ENCODE peak calls at places on chromosomes 7 and 10, in ten cellular contexts. One of them, this sample, is unnamed.

GRCh38 chr7:150405584-150406310 is 26.6 kb downstream of the ZNF775 start:
- DNase-seq in thyroid gland: no peak
- DNase-seq in cardiac muscle cell: no peak
- DNase-seq in IMR-90: peak
- DNase-seq in heart right ventricle: no peak
- DNase-seq in psoas muscle: no peak
- DNase-seq in right atrium auricular region: no peak
- DNase-seq in endothelial cell of umbilical vein: no peak
- DNase-seq in CD8-positive, alpha-beta T cell: peak
- DNase-seq in upper lobe of right lung: no peak
- DNase-seq in this sample: no peak

GRCh38 chr7:17015575-17015974 is 133.8 kb upstream of the AGR3 start:
- DNase-seq in thyroid gland: no peak
- DNase-seq in cardiac muscle cell: peak
- DNase-seq in IMR-90: peak
- DNase-seq in heart right ventricle: no peak
- DNase-seq in psoas muscle: no peak
- DNase-seq in right atrium auricular region: no peak
- DNase-seq in endothelial cell of umbilical vein: no peak
- DNase-seq in CD8-positive, alpha-beta T cell: no peak
- DNase-seq in upper lobe of right lung: no peak
- DNase-seq in this sample: no peak

GRCh38 chr10:89185658-89186057 is 21.5 kb downstream of the CH25H start:
- DNase-seq in thyroid gland: no peak
- DNase-seq in cardiac muscle cell: no peak
- DNase-seq in IMR-90: peak
- DNase-seq in heart right ventricle: no peak
- DNase-seq in psoas muscle: no peak
- DNase-seq in right atrium auricular region: no peak
- DNase-seq in endothelial cell of umbilical vein: peak
- DNase-seq in CD8-positive, alpha-beta T cell: no peak
- DNase-seq in upper lobe of right lung: no peak
- DNase-seq in this sample: no peak

GRCh38 chr10:120477006-120477722 is 20.1 kb downstream of the PLPP4 start:
- DNase-seq in thyroid gland: no peak
- DNase-seq in cardiac muscle cell: peak
- DNase-seq in IMR-90: no peak
- DNase-seq in heart right ventricle: no peak
- DNase-seq in psoas muscle: no peak
- DNase-seq in right atrium auricular region: peak
- DNase-seq in endothelial cell of umbilical vein: no peak
- DNase-seq in CD8-positive, alpha-beta T cell: no peak
- DNase-seq in upper lobe of right lung: no peak
- DNase-seq in this sample: no peak

GRCh38 chr7:81285142-81285871 is 366.5 kb upstream of the SEMA3C start:
- DNase-seq in thyroid gland: no peak
- DNase-seq in cardiac muscle cell: peak
- DNase-seq in IMR-90: peak
- DNase-seq in heart right ventricle: no peak
- DNase-seq in psoas muscle: no peak
- DNase-seq in right atrium auricular region: no peak
- DNase-seq in endothelial cell of umbilical vein: peak
- DNase-seq in CD8-positive, alpha-beta T cell: no peak
- DNase-seq in upper lobe of right lung: no peak
- DNase-seq in this sample: no peak

GRCh38 chr10:58023341-58024073 is 244.2 kb downstream of the IPMK start:
- DNase-seq in thyroid gland: no peak
- DNase-seq in cardiac muscle cell: peak
- DNase-seq in IMR-90: peak
- DNase-seq in heart right ventricle: no peak
- DNase-seq in psoas muscle: no peak
- DNase-seq in right atrium auricular region: no peak
- DNase-seq in endothelial cell of umbilical vein: peak
- DNase-seq in CD8-positive, alpha-beta T cell: no peak
- DNase-seq in upper lobe of right lung: no peak
- DNase-seq in this sample: no peak

GRCh38 chr10:78433722-78434535 is 400.3 kb downstream of the RPS24 start:
- DNase-seq in thyroid gland: peak
- DNase-seq in cardiac muscle cell: no peak
- DNase-seq in IMR-90: no peak
- DNase-seq in heart right ventricle: no peak
- DNase-seq in psoas muscle: no peak
- DNase-seq in right atrium auricular region: no peak
- DNase-seq in endothelial cell of umbilical vein: no peak
- DNase-seq in CD8-positive, alpha-beta T cell: no peak
- DNase-seq in upper lobe of right lung: no peak
- DNase-seq in this sample: no peak

GRCh38 chr7:28739826-28740225 is 218.3 kb downstream of the TRIL start:
- DNase-seq in thyroid gland: no peak
- DNase-seq in cardiac muscle cell: no peak
- DNase-seq in IMR-90: no peak
- DNase-seq in heart right ventricle: no peak
- DNase-seq in psoas muscle: no peak
- DNase-seq in right atrium auricular region: no peak
- DNase-seq in endothelial cell of umbilical vein: no peak
- DNase-seq in CD8-positive, alpha-beta T cell: no peak
- DNase-seq in upper lobe of right lung: no peak
- DNase-seq in this sample: no peak

GRCh38 chr10:90347239-90347638 is 510.6 kb downstream of the HTR7 start:
- DNase-seq in thyroid gland: no peak
- DNase-seq in cardiac muscle cell: no peak
- DNase-seq in IMR-90: no peak
- DNase-seq in heart right ventricle: no peak
- DNase-seq in psoas muscle: no peak
- DNase-seq in right atrium auricular region: no peak
- DNase-seq in endothelial cell of umbilical vein: no peak
- DNase-seq in CD8-positive, alpha-beta T cell: no peak
- DNase-seq in upper lobe of right lung: no peak
- DNase-seq in this sample: no peak

DNA sequence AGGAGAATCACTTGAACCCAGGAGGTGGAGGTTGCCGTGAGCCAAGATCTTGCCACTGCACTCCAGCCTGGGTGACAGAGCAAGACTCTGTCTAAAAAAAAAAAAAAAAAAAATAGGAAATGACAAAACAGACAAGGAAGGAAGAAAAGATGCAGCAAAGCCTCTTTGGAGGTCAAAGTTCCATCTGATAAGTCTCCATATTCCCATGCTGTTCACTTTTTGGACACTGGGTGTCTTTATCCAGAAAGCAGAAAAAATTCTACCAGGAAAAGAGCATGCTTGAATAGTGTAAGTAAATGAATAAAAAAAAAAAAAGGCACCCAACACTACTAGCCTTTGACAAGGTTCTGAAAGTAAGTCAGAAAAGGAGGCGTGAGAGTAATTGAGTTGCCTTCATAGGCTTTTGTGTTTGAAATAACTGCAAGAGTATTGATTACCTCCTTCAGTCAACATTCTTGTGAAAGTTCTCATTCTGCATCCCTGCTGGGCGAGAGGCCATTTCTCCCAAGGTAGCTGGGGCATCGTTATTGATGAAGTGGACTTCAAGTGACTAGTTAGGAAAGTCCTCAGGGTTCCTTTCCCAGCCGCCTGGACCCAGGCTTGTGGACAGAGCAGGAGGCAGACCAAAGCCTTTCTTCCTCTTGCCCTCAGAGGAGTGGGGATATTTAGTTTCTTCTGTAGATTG is 133.3 kb upstream of the KIF5B start:
- DNase-seq in thyroid gland: no peak
- DNase-seq in cardiac muscle cell: peak
- DNase-seq in IMR-90: peak
- DNase-seq in heart right ventricle: no peak
- DNase-seq in psoas muscle: no peak
- DNase-seq in right atrium auricular region: no peak
- DNase-seq in endothelial cell of umbilical vein: peak
- DNase-seq in CD8-positive, alpha-beta T cell: no peak
- DNase-seq in upper lobe of right lung: no peak
- DNase-seq in this sample: no peak
- TF ChIP-seq CTCF in thyroid gland: no peak
- TF ChIP-seq CTCF in cardiac muscle cell: peak
- TF ChIP-seq CTCF in IMR-90: peak
- TF ChIP-seq CTCF in heart right ventricle: no peak
- TF ChIP-seq CTCF in psoas muscle: no peak
- TF ChIP-seq CTCF in right atrium auricular region: no peak
- TF ChIP-seq CTCF in endothelial cell of umbilical vein: no peak
- TF ChIP-seq CTCF in CD8-positive, alpha-beta T cell: no peak
- TF ChIP-seq CTCF in upper lobe of right lung: peak
- TF ChIP-seq CTCF in this sample: no peak

DNA sequence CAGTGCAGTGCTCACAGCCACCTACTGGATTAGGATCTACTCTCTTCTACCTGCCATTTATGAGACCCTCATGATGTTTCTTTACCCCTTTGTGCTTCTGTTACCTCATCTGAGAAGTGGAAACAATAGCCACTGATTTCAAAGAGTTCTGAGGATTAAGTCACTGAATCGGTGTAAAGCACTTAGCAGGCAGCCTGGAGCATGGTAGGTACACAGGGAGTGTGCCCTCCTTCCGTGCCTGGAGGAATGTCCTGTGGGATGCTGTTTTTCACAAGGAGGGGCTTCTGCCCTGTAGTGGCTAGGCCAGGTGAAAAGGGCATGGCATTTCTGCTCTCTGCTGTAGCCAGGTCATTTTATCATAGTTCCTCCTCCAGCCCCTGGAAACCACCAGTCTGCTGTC is 44.6 kb upstream of the C10orf120 start:
- DNase-seq in thyroid gland: no peak
- DNase-seq in cardiac muscle cell: no peak
- DNase-seq in IMR-90: no peak
- DNase-seq in heart right ventricle: no peak
- DNase-seq in psoas muscle: no peak
- DNase-seq in right atrium auricular region: no peak
- DNase-seq in endothelial cell of umbilical vein: no peak
- DNase-seq in CD8-positive, alpha-beta T cell: no peak
- DNase-seq in upper lobe of right lung: no peak
- DNase-seq in this sample: no peak
- H3K27ac ChIP-seq in thyroid gland: no peak
- H3K27ac ChIP-seq in cardiac muscle cell: no peak
- H3K27ac ChIP-seq in IMR-90: no peak
- H3K27ac ChIP-seq in heart right ventricle: no peak
- H3K27ac ChIP-seq in psoas muscle: no peak
- H3K27ac ChIP-seq in right atrium auricular region: no peak
- H3K27ac ChIP-seq in endothelial cell of umbilical vein: no peak
- H3K27ac ChIP-seq in CD8-positive, alpha-beta T cell: no peak
- H3K27ac ChIP-seq in upper lobe of right lung: no peak
- H3K27ac ChIP-seq in this sample: no peak

GRCh38 chr10:69439350-69439739 is 11.9 kb upstream of the TSPAN15 start:
- DNase-seq in thyroid gland: no peak
- DNase-seq in cardiac muscle cell: no peak
- DNase-seq in IMR-90: no peak
- DNase-seq in heart right ventricle: peak
- DNase-seq in psoas muscle: peak
- DNase-seq in right atrium auricular region: no peak
- DNase-seq in endothelial cell of umbilical vein: no peak
- DNase-seq in CD8-positive, alpha-beta T cell: no peak
- DNase-seq in upper lobe of right lung: peak
- DNase-seq in this sample: no peak
- TF ChIP-seq CTCF in thyroid gland: no peak
- TF ChIP-seq CTCF in cardiac muscle cell: no peak
- TF ChIP-seq CTCF in IMR-90: no peak
- TF ChIP-seq CTCF in heart right ventricle: no peak
- TF ChIP-seq CTCF in psoas muscle: no peak
- TF ChIP-seq CTCF in right atrium auricular region: no peak
- TF ChIP-seq CTCF in endothelial cell of umbilical vein: no peak
- TF ChIP-seq CTCF in CD8-positive, alpha-beta T cell: no peak
- TF ChIP-seq CTCF in upper lobe of right lung: no peak
- TF ChIP-seq CTCF in this sample: no peak

GRCh38 chr10:30433779-30434272 is at the start of gene MAP3K8:
- DNase-seq in thyroid gland: peak
- DNase-seq in cardiac muscle cell: peak
- DNase-seq in IMR-90: peak
- DNase-seq in heart right ventricle: peak
- DNase-seq in psoas muscle: peak
- DNase-seq in right atrium auricular region: peak
- DNase-seq in endothelial cell of umbilical vein: peak
- DNase-seq in CD8-positive, alpha-beta T cell: peak
- DNase-seq in upper lobe of right lung: peak
- DNase-seq in this sample: peak

GRCh38 chr10:30436200-30436599 is 2.2 kb downstream of the MAP3K8 start:
- DNase-seq in thyroid gland: peak
- DNase-seq in cardiac muscle cell: peak
- DNase-seq in IMR-90: peak
- DNase-seq in heart right ventricle: peak
- DNase-seq in psoas muscle: no peak
- DNase-seq in right atrium auricular region: no peak
- DNase-seq in endothelial cell of umbilical vein: peak
- DNase-seq in CD8-positive, alpha-beta T cell: no peak
- DNase-seq in upper lobe of right lung: no peak
- DNase-seq in this sample: no peak

GRCh38 chr10:30436688-30437038 is 2.7 kb downstream of the MAP3K8 start:
- DNase-seq in thyroid gland: no peak
- DNase-seq in cardiac muscle cell: no peak
- DNase-seq in IMR-90: no peak
- DNase-seq in heart right ventricle: no peak
- DNase-seq in psoas muscle: no peak
- DNase-seq in right atrium auricular region: no peak
- DNase-seq in endothelial cell of umbilical vein: no peak
- DNase-seq in CD8-positive, alpha-beta T cell: no peak
- DNase-seq in upper lobe of right lung: no peak
- DNase-seq in this sample: no peak

GRCh38 chr10:30434273-30435067 is 486 bp downstream of the MAP3K8 start:
- DNase-seq in thyroid gland: peak
- DNase-seq in cardiac muscle cell: peak
- DNase-seq in IMR-90: peak
- DNase-seq in heart right ventricle: peak
- DNase-seq in psoas muscle: peak
- DNase-seq in right atrium auricular region: peak
- DNase-seq in endothelial cell of umbilical vein: peak
- DNase-seq in CD8-positive, alpha-beta T cell: peak
- DNase-seq in upper lobe of right lung: peak
- DNase-seq in this sample: peak

DNA sequence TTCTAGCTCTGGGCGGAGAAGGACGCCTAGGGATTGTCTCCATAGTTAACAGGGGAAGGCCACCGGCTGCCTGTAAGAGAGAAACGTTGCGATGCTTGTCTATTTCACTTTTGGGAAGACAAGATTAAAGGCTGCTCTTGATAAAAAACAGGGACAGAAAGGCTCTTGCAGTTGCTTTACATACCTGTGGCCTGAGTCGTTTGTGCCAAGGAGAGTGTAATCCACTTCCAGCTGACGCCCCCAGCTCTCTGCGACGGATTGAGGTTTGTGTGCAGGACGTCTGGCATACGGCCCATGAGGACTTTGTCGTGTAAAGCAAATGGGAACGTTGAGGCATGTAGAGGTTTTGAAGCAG is 1.1 kb downstream of the MAP3K8 start:
- DNase-seq in thyroid gland: peak
- DNase-seq in cardiac muscle cell: peak
- DNase-seq in IMR-90: peak
- DNase-seq in heart right ventricle: peak
- DNase-seq in psoas muscle: peak
- DNase-seq in right atrium auricular region: no peak
- DNase-seq in endothelial cell of umbilical vein: no peak
- DNase-seq in CD8-positive, alpha-beta T cell: no peak
- DNase-seq in upper lobe of right lung: peak
- DNase-seq in this sample: peak
- H3K27ac ChIP-seq in thyroid gland: peak
- H3K27ac ChIP-seq in cardiac muscle cell: peak
- H3K27ac ChIP-seq in IMR-90: peak
- H3K27ac ChIP-seq in heart right ventricle: peak
- H3K27ac ChIP-seq in psoas muscle: peak
- H3K27ac ChIP-seq in right atrium auricular region: peak
- H3K27ac ChIP-seq in endothelial cell of umbilical vein: peak
- H3K27ac ChIP-seq in CD8-positive, alpha-beta T cell: no peak
- H3K27ac ChIP-seq in upper lobe of right lung: peak
- H3K27ac ChIP-seq in this sample: peak